ENCODE peak calls at places on chromosomes 6 and 20, in eight cellular contexts. N, V, W, J, L, U, I and P are unnamed samples.

GRCh38 chr6:110329729-110330436 is 28.3 kb downstream of the METTL24 start:
- DNase-seq in J (no peak), U (no peak), I (no peak), L (peak; percentile 19), V (no peak), W (no peak), N (peak; percentile 61), P (no peak)

GRCh38 chr20:17936791-17937687 is 31.6 kb downstream of the SNX5 start:
- DNase-seq in V (peak; percentile 47), I (peak; percentile 51), W (peak; percentile 76), N (no peak), U (peak; percentile 56), L (peak; percentile 60), J (no peak), P (no peak)

GRCh38 chr20:17530153-17530552 is 1.0 kb downstream of the BFSP1 start:
- DNase-seq in J (no peak), U (no peak), V (no peak), N (no peak), I (no peak), W (no peak), L (no peak), P (no peak)

GRCh38 chr6:19297880-19298279 is 539.3 kb upstream of the ID4 start:
- DNase-seq in I (peak; percentile 40), N (no peak), L (no peak), V (no peak), U (no peak), W (no peak), J (no peak), P (no peak)

GRCh38 chr6:135624402-135625297 is 127.1 kb upstream of the AHI1 start:
- DNase-seq in I (no peak), W (no peak), N (no peak), J (no peak), V (no peak), U (no peak), L (no peak), P (no peak)

GRCh38 chr6:108763931-108764579 is 84.2 kb upstream of the ARMC2 start:
- DNase-seq in V (no peak), U (no peak), I (no peak), L (no peak), W (no peak), N (no peak), J (no peak), P (no peak)

GRCh38 chr20:37524859-37525708 is 2.6 kb downstream of the BLCAP start:
- DNase-seq in I (no peak), V (no peak), U (no peak), W (peak; percentile 23), N (no peak), L (peak; percentile 18), J (no peak), P (no peak)

GRCh38 chr6:134374486-134374885 is 56.6 kb upstream of the SGK1 start:
- DNase-seq in V (no peak), I (no peak), J (no peak), W (no peak), U (no peak), N (no peak), L (no peak), P (no peak)

GRCh38 chr6:14354919-14355572 is 237.5 kb downstream of the CD83 start:
- DNase-seq in L (peak; percentile 32), U (peak; percentile 63), I (no peak), J (no peak), V (peak; percentile 42), N (peak; percentile 30), W (peak; percentile 31), P (no peak)

GRCh38 chr6:79946773-79947190 is 571 bp downstream of the ELOVL4 start:
- DNase-seq in V (peak; percentile 17), J (no peak), N (peak; percentile 56), W (no peak), U (no peak), L (no peak), I (peak; percentile 41), P (peak; percentile 8)

GRCh38 chr20:58864346-58864745 is 11.8 kb downstream of the GNAS start:
- DNase-seq in U (no peak), L (no peak), V (no peak), J (no peak), W (no peak), I (no peak), N (no peak), P (no peak)

GRCh38 chr20:49586967-49587587 is 19.1 kb upstream of the PTGIS start:
- DNase-seq in I (no peak), W (no peak), L (no peak), U (no peak), J (no peak), N (no peak), V (peak; percentile 92), P (no peak)
- H3K27ac ChIP-seq in I (no peak overlapping the region), W (peak overlapping the region; percentile 88), L (peak overlapping the region; percentile 86), U (peak overlapping the region; percentile 66), J (no peak overlapping the region), N (no peak overlapping the region), V (peak overlapping the region; percentile 95), P (no peak overlapping the region)

DNA sequence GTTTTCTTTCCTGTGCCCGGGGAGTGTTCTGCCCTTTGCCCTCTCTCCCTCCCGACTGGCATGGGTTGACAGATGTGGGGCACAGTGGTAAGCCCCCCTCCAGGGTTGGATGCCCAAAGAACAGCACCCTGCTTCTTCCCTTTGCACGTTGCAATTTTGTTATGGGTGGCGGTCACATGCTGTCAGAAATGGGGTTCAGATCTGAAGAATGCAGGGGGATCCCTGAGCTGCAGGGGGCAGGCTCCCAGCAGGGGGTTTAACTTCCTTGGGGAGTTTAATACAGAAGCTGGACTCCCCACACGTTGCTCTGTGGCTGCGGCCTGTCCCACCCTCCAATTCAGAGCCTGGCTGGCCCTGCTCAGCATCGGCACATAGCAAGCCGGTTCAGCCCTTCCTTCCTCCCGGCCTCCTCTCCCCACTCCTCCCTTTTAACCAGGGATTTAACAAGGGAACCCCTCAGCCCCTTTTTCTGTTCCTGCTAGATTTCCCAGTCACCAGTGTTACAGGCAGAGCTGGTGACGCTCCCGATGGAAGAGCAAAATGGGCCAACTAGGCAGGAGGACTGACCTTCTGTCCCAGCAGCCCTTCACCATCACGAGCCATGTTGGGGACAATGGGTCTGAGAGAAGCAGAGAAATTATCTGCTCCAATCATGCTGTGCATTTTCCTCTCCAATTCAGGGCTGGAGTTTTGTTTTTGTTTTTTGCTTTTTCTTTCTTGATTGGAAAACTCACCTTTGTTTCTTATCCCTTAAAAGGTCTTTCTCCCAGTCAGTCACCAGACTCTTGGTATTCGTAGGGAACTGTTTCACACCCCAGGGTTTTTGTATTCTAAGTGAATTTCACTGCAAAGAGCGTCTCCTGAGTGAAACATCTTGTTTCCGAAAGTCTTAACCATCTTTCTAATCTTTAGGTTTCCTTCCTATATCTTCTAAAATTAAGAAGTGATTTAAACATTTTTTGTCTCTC is 6.8 kb downstream of the FOXF2 start:
- DNase-seq in I (no peak), N (no peak), J (no peak), V (no peak), W (peak; percentile 22), L (no peak), U (no peak), P (no peak)
- TF ChIP-seq CTCF in I (no peak), N (no peak), J (no peak), V (no peak), W (no peak), L (no peak), U (no peak), P (no peak)

GRCh38 chr6:77962070-77962469 is 309.2 kb downstream of the MEI4 start:
- DNase-seq in U (no peak), W (no peak), L (no peak), V (no peak), N (no peak), J (no peak), I (no peak), P (no peak)

GRCh38 chr6:77965449-77965848 is 312.6 kb downstream of the MEI4 start:
- DNase-seq in V (no peak), L (no peak), W (no peak), U (no peak), I (no peak), J (no peak), N (no peak), P (no peak)
- H3K9me3 ChIP-seq in V (no peaks in the 10 kb centered on the region), L (peaks cover 13% of the 10 kb centered on the region), W (peaks cover 26% of the 10 kb centered on the region), U (no peaks in the 10 kb centered on the region), I (no peaks in the 10 kb centered on the region), J (no peaks in the 10 kb centered on the region), N (peaks cover 46% of the 10 kb centered on the region), P (peaks cover 6% of the 10 kb centered on the region)

DNA sequence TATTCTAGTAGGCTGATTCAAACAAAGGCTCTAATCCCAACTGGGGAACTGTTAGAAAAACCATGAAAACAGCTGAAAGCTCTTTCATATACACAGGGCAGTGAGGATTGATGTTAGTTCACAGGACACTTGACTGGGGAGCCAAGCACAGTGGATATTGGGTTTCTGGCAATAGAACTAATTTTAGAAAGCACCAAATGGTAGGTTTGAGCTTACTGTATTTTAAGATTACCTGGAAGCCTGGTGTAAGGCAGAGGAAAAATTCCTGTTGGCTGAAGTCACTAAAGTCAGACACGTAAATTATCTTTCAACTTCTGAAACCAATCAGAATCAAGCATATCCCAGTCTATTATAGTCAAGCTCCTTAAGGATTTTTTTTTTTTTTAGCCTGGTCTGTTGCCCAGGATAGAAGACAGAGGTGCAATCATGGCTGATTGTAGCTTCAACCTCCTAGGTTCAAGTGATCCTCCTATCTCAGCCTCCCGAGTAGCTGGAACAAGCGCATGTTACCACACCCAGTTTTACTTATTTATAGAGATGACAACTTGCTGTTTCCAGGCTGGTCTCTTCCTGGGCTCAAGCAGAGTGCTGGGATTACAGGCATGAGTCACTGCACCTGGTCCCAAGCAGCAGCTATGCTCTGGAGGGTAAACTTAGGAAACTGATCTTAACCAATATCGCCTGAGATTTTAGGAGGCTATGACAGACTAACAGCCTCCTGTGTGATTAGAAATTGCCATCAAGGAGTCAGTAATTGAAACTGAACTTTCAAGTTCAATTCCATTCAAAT is 32.5 kb upstream of the SYNCRIP start:
- DNase-seq in L (peak; percentile 23), U (no peak), N (no peak), W (no peak), J (no peak), V (no peak), I (no peak), P (no peak)
- H3K27ac ChIP-seq in L (peak overlapping the region; percentile 97), U (peak overlapping the region; percentile 91), N (peak overlapping the region; percentile 31), W (peak overlapping the region; percentile 34), J (no peak overlapping the region), V (peak overlapping the region; percentile 91), I (no peak overlapping the region), P (peak overlapping the region; percentile 10)

DNA sequence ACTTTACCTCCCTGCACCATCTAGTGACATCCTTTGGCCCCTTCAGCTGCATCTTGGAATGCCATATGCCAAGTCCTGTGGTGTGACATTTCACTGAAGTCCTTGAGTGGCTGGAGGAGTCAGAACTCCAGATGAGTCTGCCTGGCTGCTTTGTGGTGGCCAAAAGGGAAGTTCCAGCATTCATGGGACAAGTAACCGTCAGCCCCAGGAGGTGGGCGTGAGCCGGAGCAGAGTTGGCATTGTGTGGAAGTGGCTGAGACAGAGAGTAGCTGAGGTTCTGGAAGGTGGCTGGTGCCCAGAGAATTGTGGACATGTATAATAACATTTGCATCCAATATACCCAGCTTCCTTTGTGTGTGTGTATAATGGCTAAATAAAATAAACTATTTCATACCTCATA is 13.9 kb upstream of the TMX4 start:
- DNase-seq in I (no peak), N (no peak), U (no peak), W (no peak), J (peak; percentile 73), L (no peak), V (no peak), P (no peak)
- TF ChIP-seq CTCF in I (no peak), N (no peak), U (no peak), W (no peak), J (no peak), L (no peak), V (no peak), P (no peak)